ENCODE peak calls at places on chromosome 17, in four cellular contexts. F is K562, A is Panc1, X is A549. P is an unnamed sample.

GRCh38 chr17:54903375-54903774 is 2.7 kb downstream of the TOM1L1 start:
- DNase-seq in F (no peak), A (no peak), X (no peak), P (no peak)

GRCh38 chr17:681738-682137 is 32.9 kb downstream of the VPS53 start:
- DNase-seq in A (no peak), F (no peak), X (no peak), P (no peak)

GRCh38 chr17:1107777-1108559 is 71.8 kb downstream of the ABR start:
- DNase-seq in A (no peak), F (no peak), X (no peak), P (no peak)

GRCh38 chr17:44961921-44962350 is 6.2 kb downstream of the C1QL1 start:
- DNase-seq in A (no peak), X (no peak), F (no peak), P (peak)

GRCh38 chr17:61583242-61583641 is 7.8 kb downstream of the NACA2 start:
- DNase-seq in F (peak), A (no peak), X (peak), P (peak)

GRCh38 chr17:20189979-20190378 is 180.8 kb downstream of the SPECC1 start:
- DNase-seq in F (peak), X (no peak), A (no peak), P (no peak)

GRCh38 chr17:39536468-39536867 is 71.3 kb downstream of the NEUROD2 start:
- DNase-seq in A (no peak), X (no peak), F (no peak), P (no peak)

GRCh38 chr17:28946239-28946638 is 5.1 kb downstream of the PHF12 start:
- DNase-seq in X (no peak), A (no peak), F (no peak), P (no peak)

GRCh38 chr17:64128787-64129514 is 993 bp downstream of the ERN1 start:
- DNase-seq in A (no peak), X (peak), F (no peak), P (peak)

GRCh38 chr17:73949903-73950302 is 253.6 kb upstream of the RPL38 start:
- DNase-seq in X (no peak), A (no peak), F (no peak), P (no peak)

GRCh38 chr17:7589891-7590611 is at the start of gene SOX15:
- DNase-seq in A (no peak), X (no peak), F (no peak), P (peak)

GRCh38 chr17:78341559-78342437 is 18.1 kb downstream of the SOCS3 start:
- DNase-seq in A (no peak), X (peak), F (peak), P (peak)

GRCh38 chr17:29772981-29773380 is 150.3 kb upstream of the CORO6 start:
- DNase-seq in A (no peak), F (no peak), X (no peak), P (no peak)

GRCh38 chr17:10372906-10373305 is at the start of gene MYH13:
- DNase-seq in X (no peak), A (no peak), F (no peak), P (no peak)

GRCh38 chr17:49180303-49180702 is 30.1 kb downstream of the GNGT2 start:
- DNase-seq in A (peak), X (peak), F (peak), P (peak)

GRCh38 chr17:28537219-28537610 is 15.2 kb downstream of the UNC119 start:
- DNase-seq in X (no peak), F (no peak), A (no peak), P (no peak)

GRCh38 chr17:28159004-28159403 is 116.5 kb downstream of the NLK start:
- DNase-seq in A (no peak), X (no peak), F (no peak), P (no peak)

GRCh38 chr17:41593306-41594095 is 6.8 kb upstream of the KRT14 start:
- DNase-seq in A (no peak), X (no peak), F (no peak), P (no peak)

GRCh38 chr17:65182233-65182632 is 45.1 kb downstream of the RGS9 start:
- DNase-seq in F (no peak), X (no peak), A (no peak), P (no peak)

GRCh38 chr17:65183736-65184135 is 46.6 kb downstream of the RGS9 start:
- DNase-seq in X (peak), A (no peak), F (no peak), P (peak)

GRCh38 chr17:65185686-65186382 is 48.7 kb downstream of the RGS9 start:
- DNase-seq in X (no peak), A (no peak), F (peak), P (peak)

GRCh38 chr17:65185060-65185459 is 47.9 kb downstream of the RGS9 start:
- DNase-seq in F (no peak), X (no peak), A (no peak), P (no peak)

GRCh38 chr17:65184235-65184959 is 47.2 kb downstream of the RGS9 start:
- DNase-seq in X (no peak), A (no peak), F (no peak), P (no peak)
- H3K27ac ChIP-seq in X (peak), A (no peak), F (no peak), P (peak)

GRCh38 chr17:83053779-83054451 is 25.5 kb upstream of the METRNL start:
- DNase-seq in F (no peak), A (no peak), X (no peak), P (no peak)
- TF ChIP-seq REST in F (no peak), A (no peak), X (no peak), P (no peak)

DNA sequence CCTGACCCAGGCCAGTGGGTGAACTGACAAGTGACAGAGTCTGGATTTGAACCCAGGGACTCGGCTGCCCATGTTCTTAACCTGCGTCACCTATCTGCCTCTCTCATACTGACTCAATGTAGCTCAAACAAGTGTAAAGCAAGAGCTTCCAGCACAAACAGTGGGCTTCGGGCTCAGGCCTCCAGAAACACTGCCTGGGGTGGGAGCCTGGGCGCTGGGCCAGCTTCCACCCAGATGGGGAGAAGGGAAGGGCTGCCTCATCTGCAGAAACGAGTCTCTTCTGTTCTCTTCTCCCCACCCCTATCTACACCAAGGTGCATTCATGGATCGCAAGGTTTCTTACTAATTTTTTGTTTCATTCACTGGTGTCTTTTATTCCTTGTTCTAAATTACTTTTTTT is 1.3 kb downstream of the CDRT4 start:
- DNase-seq in X (no peak), F (no peak), A (no peak), P (no peak)
- H3K27ac ChIP-seq in X (no peak), F (no peak), A (no peak), P (no peak)

GRCh38 chr17:3025421-3026124 is 37.8 kb downstream of the OR1D5 start:
- DNase-seq in A (no peak), F (no peak), X (no peak), P (no peak)
- TF ChIP-seq REST in A (peak), F (no peak), X (no peak), P (no peak)

DNA sequence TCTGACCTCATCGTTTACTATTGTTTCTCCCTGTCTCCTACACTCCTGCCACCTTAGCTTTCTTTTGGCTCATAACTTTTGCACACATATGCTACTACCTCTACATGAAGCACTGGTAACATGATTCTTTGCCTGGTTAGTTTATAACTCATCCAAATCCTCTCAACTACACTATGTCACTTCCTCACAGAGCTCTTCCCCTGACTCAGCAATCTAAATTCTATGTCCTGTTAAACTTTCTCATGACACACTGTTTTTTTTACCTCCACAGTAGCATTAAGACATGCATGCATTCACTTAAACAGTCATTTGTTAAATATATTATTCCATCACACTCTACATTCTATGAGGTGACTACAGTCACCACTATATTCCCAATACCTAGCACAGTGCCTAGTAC is 19.7 kb downstream of the APPBP2 start:
- DNase-seq in F (no peak), A (no peak), X (no peak), P (no peak)
- H3K27ac ChIP-seq in F (peak), A (no peak), X (peak), P (no peak)

GRCh38 chr17:2374549-2375285 is 26.1 kb downstream of the MNT start:
- DNase-seq in X (no peak), F (no peak), A (no peak), P (no peak)
- TF ChIP-seq REST in X (no peak), F (no peak), A (no peak), P (no peak)

GRCh38 chr17:76671912-76672262 is 28.3 kb upstream of the ST6GALNAC1 start:
- DNase-seq in X (no peak), A (no peak), F (no peak), P (no peak)

GRCh38 chr17:76670020-76670707 is 26.6 kb upstream of the ST6GALNAC1 start:
- DNase-seq in F (no peak), A (no peak), X (no peak), P (no peak)

GRCh38 chr17:76672270-76672851 is 28.8 kb upstream of the ST6GALNAC1 start:
- DNase-seq in F (no peak), A (no peak), X (no peak), P (no peak)

GRCh38 chr17:76671123-76671911 is 27.8 kb upstream of the ST6GALNAC1 start:
- DNase-seq in A (peak), F (peak), X (peak), P (peak)

DNA sequence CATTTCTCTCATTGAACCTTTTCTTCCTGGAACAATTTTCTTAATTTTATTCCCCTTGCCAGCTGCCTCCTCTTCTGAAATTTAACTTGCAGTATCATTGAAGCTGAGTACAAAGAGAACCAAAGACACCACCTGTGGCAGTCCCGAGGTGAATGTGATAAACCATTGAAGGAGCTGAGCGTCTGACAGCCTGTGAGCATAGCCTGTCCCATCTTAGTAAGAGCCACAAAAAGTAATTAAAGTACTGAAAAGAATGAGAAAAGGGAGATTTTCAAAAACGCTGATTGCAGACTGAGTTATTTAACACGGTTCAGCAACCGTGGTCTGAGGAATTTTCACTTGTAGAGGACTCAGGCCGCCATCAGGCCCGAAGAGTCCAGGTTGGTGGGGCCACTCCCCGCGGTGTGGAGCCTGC is 27.2 kb upstream of the ST6GALNAC1 start:
- DNase-seq in X (no peak), F (no peak), A (no peak), P (no peak)
- H3K27ac ChIP-seq in X (peak), F (peak), A (peak), P (peak)

DNA sequence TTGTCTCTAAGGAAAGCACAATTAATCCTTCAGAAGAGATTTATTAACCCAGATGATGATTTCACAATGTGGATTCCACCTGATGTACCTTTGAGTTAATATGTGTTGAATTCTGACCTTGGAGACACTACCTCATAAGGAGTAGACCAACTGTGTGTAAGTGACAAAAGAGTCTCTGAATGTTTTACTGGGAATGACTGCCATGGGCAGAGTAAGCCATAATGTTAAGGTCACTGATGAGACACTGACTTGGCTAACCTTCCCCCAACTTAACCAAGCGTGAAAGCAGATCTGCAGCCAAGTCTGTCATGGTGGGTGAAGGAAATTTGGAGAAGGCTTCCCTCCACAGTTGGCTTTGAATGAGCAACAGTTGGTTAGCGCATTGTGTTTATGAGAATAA is 618.4 kb downstream of the KCNJ2 start:
- DNase-seq in A (no peak), F (no peak), X (no peak), P (no peak)
- TF ChIP-seq REST in A (no peak), F (no peak), X (no peak), P (no peak)